ENCODE peak calls at places on chromosomes 5 and 9, in four cellular contexts. One of them, this sample, is unnamed.

GRCh38 chr9:19440823-19441580 is 32.2 kb downstream of the ACER2 start:
- DNase-seq in PC-9: no peak
- DNase-seq in esophagus squamous epithelium: no peak
- DNase-seq in HepG2: no peak
- DNase-seq in this sample: no peak

GRCh38 chr5:171975262-171975876 is 31.1 kb downstream of the FBXW11 start:
- DNase-seq in PC-9: no peak
- DNase-seq in esophagus squamous epithelium: no peak
- DNase-seq in HepG2: no peak
- DNase-seq in this sample: no peak

GRCh38 chr9:2418619-2419018 is 203.0 kb upstream of the VLDLR start:
- DNase-seq in esophagus squamous epithelium: no peak
- DNase-seq in PC-9: no peak
- DNase-seq in HepG2: no peak
- DNase-seq in this sample: no peak

GRCh38 chr5:73037545-73037944 is 81.7 kb downstream of the FCHO2 start:
- DNase-seq in esophagus squamous epithelium: no peak
- DNase-seq in PC-9: no peak
- DNase-seq in HepG2: no peak
- DNase-seq in this sample: no peak

GRCh38 chr5:166436857-166437256 is 1854.6 kb upstream of the WWC1 start:
- DNase-seq in HepG2: no peak
- DNase-seq in PC-9: no peak
- DNase-seq in esophagus squamous epithelium: no peak
- DNase-seq in this sample: no peak

GRCh38 chr9:100884518-100884917 is 144.0 kb upstream of the PLPPR1 start:
- DNase-seq in PC-9: no peak
- DNase-seq in HepG2: no peak
- DNase-seq in esophagus squamous epithelium: no peak
- DNase-seq in this sample: no peak

GRCh38 chr5:2196416-2196815 is 313.7 kb upstream of the IRX4 start:
- DNase-seq in PC-9: no peak
- DNase-seq in esophagus squamous epithelium: no peak
- DNase-seq in HepG2: no peak
- DNase-seq in this sample: no peak

GRCh38 chr5:39604491-39604890 is 179.7 kb upstream of the DAB2 start:
- DNase-seq in HepG2: no peak
- DNase-seq in esophagus squamous epithelium: no peak
- DNase-seq in PC-9: no peak
- DNase-seq in this sample: no peak

GRCh38 chr9:72680593-72681317 is 159.3 kb downstream of the TMC1 start:
- DNase-seq in PC-9: no peak
- DNase-seq in esophagus squamous epithelium: no peak
- DNase-seq in HepG2: no peak
- DNase-seq in this sample: no peak

GRCh38 chr9:106075991-106076390 is 381.6 kb downstream of the TMEM38B start:
- DNase-seq in esophagus squamous epithelium: no peak
- DNase-seq in PC-9: no peak
- DNase-seq in HepG2: no peak
- DNase-seq in this sample: no peak

GRCh38 chr5:158074992-158075769 is 216.2 kb upstream of the CLINT1 start:
- DNase-seq in esophagus squamous epithelium: no peak
- DNase-seq in PC-9: no peak
- DNase-seq in HepG2: peak; percentile 10
- DNase-seq in this sample: no peak

GRCh38 chr5:40291338-40291737 is 388.4 kb upstream of the PTGER4 start:
- DNase-seq in HepG2: no peak
- DNase-seq in PC-9: no peak
- DNase-seq in esophagus squamous epithelium: no peak
- DNase-seq in this sample: no peak

GRCh38 chr9:127177221-127177620 is 54.8 kb upstream of the ANGPTL2 start:
- DNase-seq in PC-9: no peak
- DNase-seq in esophagus squamous epithelium: no peak
- DNase-seq in HepG2: no peak
- DNase-seq in this sample: peak; percentile 24

GRCh38 chr5:111829701-111830100 is 72.7 kb upstream of the NREP start:
- DNase-seq in HepG2: no peak
- DNase-seq in esophagus squamous epithelium: no peak
- DNase-seq in PC-9: no peak
- DNase-seq in this sample: no peak

GRCh38 chr9:135087489-135087791 is at the start of gene OLFM1:
- DNase-seq in HepG2: no peak
- DNase-seq in PC-9: no peak
- DNase-seq in esophagus squamous epithelium: no peak
- DNase-seq in this sample: peak; percentile 72

GRCh38 chr9:135086597-135087488 is 625 bp upstream of the OLFM1 start:
- DNase-seq in HepG2: no peak
- DNase-seq in PC-9: no peak
- DNase-seq in esophagus squamous epithelium: no peak
- DNase-seq in this sample: peak; percentile 73

GRCh38 chr9:135088348-135088978 is 995 bp downstream of the OLFM1 start:
- DNase-seq in esophagus squamous epithelium: no peak
- DNase-seq in HepG2: no peak
- DNase-seq in PC-9: no peak
- DNase-seq in this sample: no peak

GRCh38 chr9:135088979-135089847 is 1.7 kb downstream of the OLFM1 start:
- DNase-seq in esophagus squamous epithelium: no peak
- DNase-seq in HepG2: no peak
- DNase-seq in PC-9: no peak
- DNase-seq in this sample: no peak

DNA sequence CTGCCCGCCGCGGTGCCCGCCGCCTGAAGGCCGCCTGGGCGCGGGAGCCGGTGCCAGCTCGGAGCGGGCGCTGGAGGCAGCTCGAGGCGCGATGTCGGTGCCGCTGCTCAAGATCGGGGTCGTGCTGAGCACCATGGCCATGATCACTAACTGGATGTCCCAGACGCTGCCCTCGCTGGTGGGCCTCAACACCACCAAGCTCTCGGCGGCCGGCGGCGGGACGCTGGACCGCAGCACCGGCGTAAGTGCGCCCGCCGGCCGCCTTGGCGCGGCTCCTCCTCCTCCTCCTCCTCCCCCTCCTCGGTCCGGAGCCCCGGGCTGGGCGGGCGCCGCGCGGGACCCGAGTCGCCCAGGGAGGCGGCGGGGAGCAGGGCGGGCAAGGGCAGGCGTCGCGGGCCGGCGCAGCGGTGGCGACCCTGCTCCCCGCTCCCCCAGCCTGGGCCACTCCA is 455 bp downstream of the OLFM1 start:
- DNase-seq in esophagus squamous epithelium: no peak
- DNase-seq in PC-9: no peak
- DNase-seq in HepG2: no peak
- DNase-seq in this sample: no peak
- H3K27me3 ChIP-seq in esophagus squamous epithelium: peaks cover 12% of the 10 kb centered on the region
- H3K27me3 ChIP-seq in PC-9: peaks cover 69% of the 10 kb centered on the region
- H3K27me3 ChIP-seq in HepG2: peaks cover 55% of the 10 kb centered on the region
- H3K27me3 ChIP-seq in this sample: peaks cover 89% of the 10 kb centered on the region

DNA sequence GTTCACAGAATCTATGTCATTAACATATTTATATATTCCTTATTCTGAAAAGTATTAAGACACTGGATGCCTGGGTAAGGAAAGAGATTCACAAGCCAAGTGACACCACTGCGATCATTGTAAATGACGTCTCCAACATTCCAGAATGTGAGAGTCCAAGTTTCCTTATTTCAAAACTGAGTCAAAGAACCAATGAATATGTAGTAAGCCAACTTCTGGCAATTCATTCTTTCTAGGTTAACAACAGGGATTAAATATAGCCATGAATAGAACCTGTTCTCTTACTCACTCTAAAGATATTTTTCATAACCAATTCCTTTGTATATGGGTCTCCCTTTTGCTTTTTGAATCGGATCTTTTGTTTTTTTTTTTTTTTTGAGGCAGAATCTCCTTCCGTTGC is 18.1 kb downstream of the RAI14 start:
- DNase-seq in esophagus squamous epithelium: no peak
- DNase-seq in HepG2: no peak
- DNase-seq in PC-9: peak; percentile 88
- DNase-seq in this sample: no peak
- H3K4me3 ChIP-seq in esophagus squamous epithelium: no peak overlapping the region
- H3K4me3 ChIP-seq in HepG2: no peak overlapping the region
- H3K4me3 ChIP-seq in PC-9: no peak overlapping the region
- H3K4me3 ChIP-seq in this sample: no peak overlapping the region

GRCh38 chr9:15513335-15513734 is 2.6 kb upstream of the PSIP1 start:
- DNase-seq in HepG2: peak; percentile 32
- DNase-seq in esophagus squamous epithelium: no peak
- DNase-seq in PC-9: peak; percentile 37
- DNase-seq in this sample: no peak
- TF ChIP-seq CTCF in HepG2: peak; percentile 25
- TF ChIP-seq CTCF in esophagus squamous epithelium: no peak
- TF ChIP-seq CTCF in PC-9: no peak
- TF ChIP-seq CTCF in this sample: no peak

DNA sequence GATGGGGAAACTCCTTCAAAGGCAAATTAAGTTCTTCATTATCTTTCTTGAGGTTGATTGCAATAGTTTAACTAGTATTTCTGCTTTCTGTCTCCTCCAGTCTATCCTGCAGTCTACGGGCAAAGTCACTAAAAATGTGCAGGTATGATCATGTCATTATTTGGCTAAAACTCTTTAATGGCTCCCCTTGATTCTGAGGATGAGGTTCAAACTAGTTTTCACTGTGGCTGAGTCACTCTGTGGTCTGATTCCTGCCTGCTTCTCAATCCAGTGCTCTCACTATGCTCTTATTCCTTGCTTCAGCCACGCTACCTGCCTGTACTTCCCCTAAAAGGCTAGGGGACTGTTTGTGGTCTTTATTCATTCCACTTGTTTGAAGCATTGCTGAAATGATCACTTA is 93.7 kb upstream of the RIOK2 start:
- DNase-seq in HepG2: no peak
- DNase-seq in PC-9: no peak
- DNase-seq in esophagus squamous epithelium: no peak
- DNase-seq in this sample: no peak
- H3K27me3 ChIP-seq in HepG2: no peaks in the 10 kb centered on the region
- H3K27me3 ChIP-seq in PC-9: no peaks in the 10 kb centered on the region
- H3K27me3 ChIP-seq in esophagus squamous epithelium: no peaks in the 10 kb centered on the region
- H3K27me3 ChIP-seq in this sample: no peaks in the 10 kb centered on the region

DNA sequence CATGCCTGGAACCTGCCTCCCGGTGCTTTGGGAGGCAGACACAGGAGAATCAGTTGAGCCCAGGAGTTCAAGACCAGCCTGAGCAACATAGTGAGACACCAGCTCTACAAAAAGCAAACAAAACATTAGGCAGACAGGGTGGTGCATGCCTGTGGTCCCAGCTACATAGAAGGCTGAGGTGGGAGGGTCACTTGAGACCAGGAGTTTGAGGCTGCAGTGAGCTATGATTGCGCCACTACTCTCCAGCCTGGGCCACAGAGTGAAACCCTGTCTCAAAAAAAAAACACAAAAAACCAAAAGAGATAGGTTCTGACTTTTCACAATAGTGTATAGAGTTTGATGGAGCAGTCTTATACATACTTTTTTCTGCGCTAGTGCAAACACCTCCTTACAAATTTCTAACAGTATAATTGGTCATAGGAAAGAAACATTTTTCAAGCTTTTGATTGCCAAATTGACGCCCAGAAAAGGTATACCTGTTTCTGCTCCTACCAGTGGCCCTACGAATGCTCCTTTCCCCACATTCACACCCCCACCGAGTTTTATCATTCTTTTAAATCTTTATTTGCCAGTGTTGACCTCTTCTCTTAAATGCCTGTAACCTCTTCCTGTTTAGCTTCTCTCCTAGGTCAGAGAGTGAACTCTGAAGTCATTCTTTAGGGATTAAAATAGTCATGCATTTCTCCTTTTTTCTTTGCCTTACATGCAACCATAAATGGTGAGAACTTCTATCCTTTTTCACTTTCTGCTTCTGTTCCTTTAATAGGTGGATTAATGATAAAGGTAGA is 7.5 kb downstream of the DOCK8 start:
- DNase-seq in PC-9: peak; percentile 57
- DNase-seq in esophagus squamous epithelium: no peak
- DNase-seq in HepG2: peak; percentile 10
- DNase-seq in this sample: no peak
- H3K4me3 ChIP-seq in PC-9: no peak overlapping the region
- H3K4me3 ChIP-seq in esophagus squamous epithelium: no peak overlapping the region
- H3K4me3 ChIP-seq in HepG2: no peak overlapping the region
- H3K4me3 ChIP-seq in this sample: no peak overlapping the region

DNA sequence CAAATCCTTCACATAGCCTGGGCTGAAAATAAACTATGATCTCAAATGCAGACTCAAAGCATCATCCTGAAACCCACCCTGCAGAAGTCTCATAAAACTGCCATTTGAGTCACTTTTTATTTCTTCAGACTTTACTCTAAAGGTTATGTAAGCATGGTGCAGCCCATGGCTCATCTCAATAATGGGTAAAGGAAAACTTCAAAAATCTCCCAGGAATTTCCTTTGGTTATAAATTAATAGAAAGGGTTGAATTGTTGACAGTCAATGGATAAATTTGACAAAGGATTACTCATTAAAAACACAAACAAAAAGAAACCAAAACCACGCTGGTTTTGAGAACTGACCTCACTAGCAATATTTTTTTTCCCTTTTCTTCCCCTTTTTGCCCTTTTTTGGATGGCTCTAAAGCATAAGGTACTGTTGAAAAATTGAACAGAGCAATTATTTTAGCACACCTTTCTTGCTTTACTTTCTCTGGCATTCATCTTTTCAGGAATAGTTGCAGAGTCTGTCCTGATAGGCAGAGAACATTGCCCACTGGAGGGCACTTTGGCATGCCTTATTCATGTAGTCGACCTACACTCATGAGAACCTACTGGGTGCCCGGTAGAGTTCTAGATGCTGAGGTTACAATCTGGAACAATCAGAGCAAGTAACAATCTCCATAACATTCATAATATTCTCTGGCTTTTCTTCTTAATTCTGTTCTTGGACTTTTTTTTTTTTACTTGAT is 191.4 kb downstream of the TMEM167A start:
- DNase-seq in HepG2: no peak
- DNase-seq in PC-9: no peak
- DNase-seq in esophagus squamous epithelium: no peak
- DNase-seq in this sample: no peak
- TF ChIP-seq CTCF in HepG2: peak; percentile 37
- TF ChIP-seq CTCF in PC-9: no peak
- TF ChIP-seq CTCF in esophagus squamous epithelium: no peak
- TF ChIP-seq CTCF in this sample: no peak